ENCODE peak calls at places on chromosomes 4 and X, in ten cellular contexts. C is breast epithelium, I is K562, Z is endothelial cell of umbilical vein, F is stomach, G is prostate gland, Y is HCT116, P is sigmoid colon, D is transverse colon, E is esophagus muscularis mucosa. N is an unnamed sample. For H3K4me1, the result is how much of the 10 kb centered on the place peaks cover.

GRCh38 chr4:153773236-153773690 is 13.4 kb upstream of the RNF175 start:
- DNase-seq in F (no peak), D (no peak), Z (no peak), E (no peak), P (no peak), G (no peak), C (no peak), I (peak), Y (no peak), N (no peak)

GRCh38 chr4:21134994-21135393 is 434.7 kb downstream of the PACRGL start:
- DNase-seq in P (no peak), F (no peak), G (no peak), Y (no peak), D (no peak), E (no peak), C (no peak), I (no peak), Z (peak), N (no peak)

GRCh38 chr4:87974856-87975462 is 555 bp upstream of the SPP1 start:
- DNase-seq in C (no peak), P (no peak), D (no peak), F (no peak), I (no peak), E (no peak), Z (no peak), G (no peak), Y (no peak), N (no peak)

GRCh38 chr4:6044805-6045204 is 26.6 kb upstream of the C4orf50 start:
- DNase-seq in I (peak), Z (no peak), Y (no peak), G (no peak), D (no peak), E (no peak), C (no peak), P (no peak), F (no peak), N (no peak)

GRCh38 chrX:10769165-10769564 is 148.8 kb upstream of the MID1 start:
- DNase-seq in Y (peak), C (no peak), P (no peak), E (no peak), G (no peak), D (no peak), Z (peak), F (no peak), I (peak), N (no peak)

GRCh38 chr4:126799471-126799870 is 833.3 kb upstream of the INTU start:
- DNase-seq in D (no peak), E (no peak), I (no peak), C (no peak), G (no peak), F (no peak), Z (no peak), Y (no peak), P (no peak), N (no peak)

GRCh38 chrX:108162265-108162664 is 70.7 kb downstream of the ATG4A start:
- DNase-seq in Z (no peak), Y (no peak), I (no peak), D (no peak), P (no peak), G (no peak), E (no peak), F (no peak), C (no peak), N (no peak)

GRCh38 chr4:119170195-119170594 is 34.6 kb downstream of the MYOZ2 start:
- DNase-seq in G (no peak), I (no peak), E (no peak), F (no peak), C (no peak), Z (no peak), P (no peak), D (no peak), Y (no peak), N (no peak)

GRCh38 chr4:8350841-8351461 is 81.4 kb downstream of the HTRA3 start:
- DNase-seq in C (no peak), Y (no peak), Z (no peak), D (no peak), E (no peak), G (no peak), I (no peak), P (peak), F (peak), N (peak)

GRCh38 chrX:51860679-51861078 is 32.7 kb upstream of the MAGED1 start:
- DNase-seq in D (peak), I (peak), P (no peak), Z (peak), Y (peak), G (peak), E (no peak), F (no peak), C (no peak), N (no peak)

GRCh38 chr4:153276966-153277365 is 67.5 kb upstream of the MND1 start:
- DNase-seq in G (peak), C (peak), D (no peak), Z (no peak), Y (no peak), P (no peak), F (peak), E (peak), I (no peak), N (no peak)

GRCh38 chr4:142077048-142077447 is 440.7 kb downstream of the IL15 start:
- DNase-seq in G (no peak), Z (no peak), F (no peak), D (no peak), Y (no peak), I (no peak), P (no peak), C (no peak), E (no peak), N (no peak)

GRCh38 chrX:2342878-2343277 is 157.9 kb downstream of the DHRSX start:
- DNase-seq in Y (no peak), D (no peak), I (no peak), Z (no peak), G (no peak), P (no peak), F (no peak), E (no peak), C (no peak), N (no peak)

GRCh38 chr4:150518559-150518958 is 63.4 kb upstream of the MAB21L2 start:
- DNase-seq in Y (peak), P (no peak), C (no peak), D (no peak), E (no peak), I (no peak), Z (peak), G (no peak), F (no peak), N (no peak)

GRCh38 chr4:119898211-119898610 is 168.4 kb downstream of the MAD2L1 start:
- DNase-seq in Y (no peak), G (no peak), Z (no peak), F (no peak), C (no peak), I (no peak), E (no peak), D (no peak), P (no peak), N (no peak)

GRCh38 chrX:74514384-74514783 is 93.1 kb downstream of the SLC16A2 start:
- DNase-seq in Z (no peak), F (no peak), D (no peak), C (no peak), E (no peak), P (no peak), G (no peak), Y (no peak), I (no peak), N (no peak)

GRCh38 chrX:18146954-18147353 is 73.7 kb downstream of the BEND2 start:
- DNase-seq in Z (no peak), F (no peak), G (no peak), I (peak), D (no peak), E (no peak), Y (no peak), C (no peak), P (no peak), N (no peak)

GRCh38 chr4:79197275-79198009 is 128.4 kb downstream of the NAA11 start:
- DNase-seq in D (no peak), Z (no peak), G (no peak), I (no peak), Y (no peak), C (no peak), F (no peak), E (no peak), P (no peak), N (no peak)
- TF ChIP-seq POLR2AphosphoS5 in D (no peak), Z (no peak), G (no peak), I (no peak), Y (no peak), C (no peak), F (no peak), E (no peak), P (no peak), N (no peak)

DNA sequence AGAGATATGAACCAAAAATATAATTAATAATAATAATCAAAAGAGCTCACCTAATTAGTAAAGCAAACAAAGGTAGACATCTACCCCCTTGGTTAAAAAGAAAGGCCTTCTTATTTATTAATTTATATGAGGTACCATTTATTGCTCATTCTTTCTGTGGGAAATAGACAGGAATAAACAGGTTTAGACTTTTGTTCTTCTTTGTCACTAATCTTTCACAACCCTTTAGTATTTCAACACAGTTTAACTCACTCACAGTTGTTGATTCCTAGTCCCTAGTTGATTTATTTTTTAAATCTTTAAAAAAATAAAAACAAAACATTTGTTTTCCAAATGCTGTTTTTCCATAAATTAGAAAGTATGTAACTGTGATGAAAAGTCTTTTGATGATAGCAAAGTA is 5.6 kb downstream of the PPARGC1A start:
- DNase-seq in G (no peak), P (no peak), E (no peak), Y (no peak), Z (no peak), I (no peak), D (no peak), F (no peak), C (no peak), N (no peak)
- H3K4me1 ChIP-seq in G (under half), P (under half), E (half or more), Y (under half), Z (under half), I (under half), D (under half), F (under half), C (under half), N (under half)

DNA sequence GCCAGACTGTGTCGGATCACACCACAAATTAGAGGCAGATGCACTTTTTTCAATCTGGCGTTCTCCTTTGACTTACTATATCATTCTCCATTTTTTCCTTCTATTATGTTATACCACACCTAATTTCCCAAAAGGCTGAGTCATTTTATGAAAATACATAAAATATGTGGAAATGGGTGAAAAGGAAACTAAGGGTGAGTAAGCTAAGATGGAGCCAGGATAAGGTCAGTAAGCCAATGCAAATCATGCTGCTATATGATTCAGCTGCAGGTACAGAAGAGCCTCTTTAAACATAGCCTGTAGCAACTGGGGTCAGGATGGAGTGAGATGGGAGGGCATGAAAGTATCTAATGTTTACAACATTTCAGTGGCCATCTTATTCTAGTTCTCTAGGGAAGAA is 94.0 kb upstream of the TEX13A start:
- DNase-seq in I (no peak), E (no peak), C (no peak), Z (peak), G (no peak), F (no peak), P (no peak), Y (no peak), D (no peak), N (no peak)
- TF ChIP-seq POLR2AphosphoS5 in I (no peak), E (no peak), C (no peak), Z (peak), G (no peak), F (no peak), P (no peak), Y (no peak), D (no peak), N (no peak)

DNA sequence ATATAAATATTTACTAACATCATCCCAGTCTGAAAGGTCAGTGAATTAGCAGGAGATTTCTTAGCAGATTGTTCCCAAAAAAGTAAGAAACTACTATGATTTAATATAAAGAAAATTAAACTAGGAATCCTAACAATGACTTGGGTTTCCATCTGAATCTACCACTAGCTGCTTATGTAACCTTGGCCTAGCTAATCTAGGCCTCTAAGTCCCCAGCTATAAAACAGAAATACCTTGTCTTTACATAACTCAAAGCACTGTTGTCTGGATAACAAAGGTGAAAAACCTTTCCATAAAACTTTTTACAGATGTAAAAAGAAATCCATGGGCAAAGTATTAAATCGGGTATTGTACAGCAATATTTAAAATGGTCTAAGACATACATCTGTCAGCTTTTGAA is 3.0 kb downstream of the FBXL5 start:
- DNase-seq in E (no peak), P (no peak), G (no peak), Y (no peak), I (no peak), C (no peak), Z (peak), D (no peak), F (no peak), N (no peak)
- H3K4me1 ChIP-seq in E (half or more), P (under half), G (under half), Y (under half), I (under half), C (under half), Z (under half), D (under half), F (half or more), N (half or more)

N was measured in suprapubic skin.